ENCODE peak calls at places on chromosomes 11 and 22, in nine cellular contexts. R is HCT116, O is A549, V is K562, T is GM23338, Y is GM12878, Z is SK-N-SH, Q is HepG2, D is Panc1. E is an unnamed sample.
A peak's percentile ranks its signal among the peaks of the same experiment; 100 is the strongest.

GRCh38 chr11:26088391-26088790 is 243.5 kb upstream of the ANO3 start:
- DNase-seq in R (no peak), O (no peak), V (no peak), T (no peak), Y (no peak), Z (no peak), Q (no peak), D (no peak), E (no peak)

GRCh38 chr11:30983810-30984441 is 385.6 kb downstream of the DCDC1 start:
- DNase-seq in R (no peak), O (no peak), V (no peak), T (no peak), Y (no peak), Z (peak; percentile 3), Q (no peak), D (no peak), E (no peak)

GRCh38 chr11:72436667-72437066 is 2.3 kb upstream of the CLPB start:
- DNase-seq in R (no peak), O (no peak), V (no peak), T (no peak), Y (no peak), Z (no peak), Q (no peak), D (no peak), E (no peak)

GRCh38 chr22:48181168-48181955 is 1418.9 kb downstream of the TBC1D22A start:
- DNase-seq in R (no peak), O (no peak), V (no peak), T (no peak), Y (no peak), Z (no peak), Q (no peak), D (no peak), E (no peak)

GRCh38 chr11:63020671-63021255 is 5.1 kb upstream of the SLC22A8 start:
- DNase-seq in R (peak; percentile 56), O (peak; percentile 31), V (peak; percentile 75), T (peak; percentile 86), Y (no peak), Z (peak; percentile 45), Q (no peak), D (no peak), E (no peak)

GRCh38 chr22:49368976-49369725 is 458.5 kb downstream of the BRD1 start:
- DNase-seq in R (no peak), O (peak; percentile 33), V (peak; percentile 70), T (no peak), Y (no peak), Z (peak; percentile 70), Q (no peak), D (no peak), E (no peak)

GRCh38 chr22:30668306-30668655 is 606 bp upstream of the DUSP18 start:
- DNase-seq in R (peak; percentile 4), O (no peak), V (no peak), T (no peak), Y (no peak), Z (no peak), Q (no peak), D (no peak), E (no peak)

GRCh38 chr22:30212363-30212995 is 34.1 kb downstream of the LIF start:
- DNase-seq in R (peak; percentile 93), O (peak; percentile 98), V (no peak), T (no peak), Y (no peak), Z (peak; percentile 30), Q (peak; percentile 96), D (peak; percentile 93), E (peak; percentile 84)

GRCh38 chr11:94193288-94193687 is 64.6 kb downstream of the PANX1 start:
- DNase-seq in R (no peak), O (peak; percentile 49), V (no peak), T (no peak), Y (no peak), Z (no peak), Q (no peak), D (no peak), E (no peak)

GRCh38 chr11:60265373-60266214 is 14.9 kb upstream of the MS4A4A start:
- DNase-seq in R (peak; percentile 36), O (peak; percentile 36), V (peak; percentile 52), T (peak; percentile 68), Y (peak; percentile 44), Z (peak; percentile 22), Q (peak; percentile 8), D (peak; percentile 10), E (no peak)

GRCh38 chr22:25361899-25362214 is 142.4 kb downstream of the CRYBB2 start:
- DNase-seq in R (no peak), O (no peak), V (no peak), T (no peak), Y (no peak), Z (no peak), Q (no peak), D (no peak), E (no peak)

GRCh38 chr11:13767461-13767860 is 99.0 kb downstream of the FAR1 start:
- DNase-seq in R (no peak), O (no peak), V (no peak), T (no peak), Y (no peak), Z (no peak), Q (no peak), D (no peak), E (no peak)

GRCh38 chr11:95937358-95937757 is 13.5 kb upstream of the MTMR2 start:
- DNase-seq in R (no peak), O (no peak), V (no peak), T (no peak), Y (no peak), Z (no peak), Q (peak; percentile 29), D (no peak), E (no peak)

GRCh38 chr11:126406368-126406767 is 50.9 kb downstream of the ST3GAL4 start:
- DNase-seq in R (no peak), O (no peak), V (no peak), T (no peak), Y (no peak), Z (no peak), Q (no peak), D (no peak), E (no peak)

GRCh38 chr22:50434849-50435700 is 39.8 kb downstream of the SBF1 start:
- DNase-seq in R (no peak), O (no peak), V (no peak), T (no peak), Y (no peak), Z (no peak), Q (no peak), D (no peak), E (no peak)
- TF ChIP-seq REST in R (no peak), O (no peak), V (no peak), T (no peak), Y (no peak), Z (no peak), Q (no peak), D (no peak), E (no peak)

GRCh38 chr11:40037005-40037404 is 1422.4 kb downstream of the LRRC4C start:
- DNase-seq in R (no peak), O (no peak), V (no peak), T (peak; percentile 19), Y (no peak), Z (no peak), Q (no peak), D (no peak), E (no peak)
- TF ChIP-seq REST in R (no peak), O (no peak), V (no peak), T (no peak), Y (no peak), Z (no peak), Q (no peak), D (no peak), E (no peak)

GRCh38 chr11:28673687-28674431 is 565.7 kb downstream of the METTL15 start:
- DNase-seq in R (peak; percentile 54), O (no peak), V (no peak), T (peak; percentile 6), Y (no peak), Z (no peak), Q (no peak), D (no peak), E (no peak)
- TF ChIP-seq REST in R (no peak), O (no peak), V (no peak), T (no peak), Y (no peak), Z (no peak), Q (no peak), D (no peak), E (no peak)

GRCh38 chr11:65290448-65291165 is 24.1 kb upstream of the CDC42EP2 start:
- DNase-seq in R (no peak), O (peak; percentile 49), V (peak; percentile 41), T (no peak), Y (peak; percentile 69), Z (no peak), Q (no peak), D (no peak), E (peak; percentile 98)
- TF ChIP-seq REST in R (no peak), O (no peak), V (no peak), T (no peak), Y (no peak), Z (no peak), Q (no peak), D (no peak), E (no peak)

DNA sequence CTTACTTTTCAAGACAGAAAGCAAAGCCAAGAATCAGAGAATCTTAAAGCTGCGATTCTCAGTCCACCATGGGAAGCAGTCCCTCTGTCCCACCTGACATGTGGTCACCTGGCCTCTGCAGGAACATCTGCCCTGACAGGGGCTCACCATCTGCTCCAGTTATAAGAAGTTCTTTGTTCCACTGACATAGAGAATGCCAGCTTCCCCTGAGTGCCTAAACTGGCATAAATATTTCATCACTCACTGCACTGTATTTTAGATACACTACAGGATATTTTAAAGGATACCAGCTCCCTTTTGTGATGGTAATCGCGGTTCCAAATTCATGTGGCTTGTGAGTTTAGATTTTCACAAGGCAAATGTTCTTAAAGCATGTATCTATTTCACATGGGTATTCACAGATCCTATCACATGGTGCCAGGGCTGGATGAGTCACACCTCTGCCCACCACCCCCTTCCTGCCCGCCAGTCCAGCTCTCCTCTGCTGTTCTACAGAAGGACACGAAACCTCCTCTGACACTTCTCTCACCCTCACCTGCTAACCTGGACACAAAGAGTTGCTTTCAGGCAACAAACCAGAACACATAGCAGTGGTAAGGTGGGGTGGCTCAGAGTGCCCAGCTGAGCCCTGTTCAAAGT is 105.5 kb downstream of the KCNC1 start:
- DNase-seq in R (no peak), O (no peak), V (no peak), T (no peak), Y (no peak), Z (no peak), Q (no peak), D (no peak), E (no peak)
- TF ChIP-seq REST in R (no peak), O (no peak), V (no peak), T (no peak), Y (no peak), Z (no peak), Q (no peak), D (no peak), E (no peak)

DNA sequence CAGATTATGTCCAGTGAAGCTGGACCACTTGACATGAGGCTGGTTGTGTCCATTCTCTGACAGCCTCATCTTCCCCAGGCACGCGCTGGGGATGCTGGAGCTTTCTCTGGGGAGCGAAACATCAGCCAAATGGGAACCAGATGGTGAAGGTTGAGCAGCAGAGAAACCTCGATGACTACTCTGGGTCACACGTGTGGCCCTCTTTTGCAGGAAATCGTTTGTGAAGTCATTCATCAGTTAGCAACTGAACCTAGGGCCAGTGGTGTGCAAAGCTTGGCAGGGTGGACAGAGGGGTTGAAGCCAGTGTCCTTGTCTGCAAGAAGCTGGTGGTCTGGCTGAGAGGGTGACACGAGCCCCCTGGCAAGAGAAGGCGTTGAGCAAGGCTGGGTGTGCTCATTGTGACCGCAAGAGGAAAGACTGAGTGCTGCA is 109.8 kb downstream of the ZBTB16 start:
- DNase-seq in R (no peak), O (no peak), V (no peak), T (no peak), Y (no peak), Z (no peak), Q (no peak), D (no peak), E (no peak)
- TF ChIP-seq REST in R (no peak), O (no peak), V (no peak), T (no peak), Y (no peak), Z (no peak), Q (no peak), D (no peak), E (no peak)

E was measured in HL-60.